ENCODE peak calls at places on chromosomes 11 and 22, in ten cellular contexts. One of them, this sample, is unnamed.

GRCh38 chr11:110759972-110760381 is 47.7 kb upstream of the ARHGAP20 start:
- DNase-seq in NCI-H2171: no peak
- DNase-seq in thoracic aorta: no peak
- DNase-seq in RCC 7860: no peak
- DNase-seq in Caki2: no peak
- DNase-seq in stimulated activated CD4-positive, alpha-beta T cell treated with anti-CD3 and anti-CD28 coated beads, Interleukin-1b, Interleukin-23, amount 100 ng/mL, for 24 hours: no peak
- DNase-seq in hypothalamus: no peak
- DNase-seq in HEK293T: no peak
- DNase-seq in non-pigmented ciliary epithelial cell: peak; percentile 46
- DNase-seq in OCI-LY7: no peak
- DNase-seq in this sample: peak; percentile 23

GRCh38 chr11:42974510-42974909 is 337.3 kb upstream of the API5 start:
- DNase-seq in hypothalamus: no peak
- DNase-seq in stimulated activated CD4-positive, alpha-beta T cell treated with anti-CD3 and anti-CD28 coated beads, Interleukin-1b, Interleukin-23, amount 100 ng/mL, for 24 hours: no peak
- DNase-seq in non-pigmented ciliary epithelial cell: no peak
- DNase-seq in HEK293T: no peak
- DNase-seq in RCC 7860: no peak
- DNase-seq in thoracic aorta: no peak
- DNase-seq in NCI-H2171: no peak
- DNase-seq in OCI-LY7: no peak
- DNase-seq in Caki2: no peak
- DNase-seq in this sample: no peak

GRCh38 chr11:122556605-122557004 is 98.9 kb upstream of the UBASH3B start:
- DNase-seq in HEK293T: no peak
- DNase-seq in hypothalamus: peak; percentile 18
- DNase-seq in OCI-LY7: no peak
- DNase-seq in Caki2: no peak
- DNase-seq in stimulated activated CD4-positive, alpha-beta T cell treated with anti-CD3 and anti-CD28 coated beads, Interleukin-1b, Interleukin-23, amount 100 ng/mL, for 24 hours: no peak
- DNase-seq in NCI-H2171: peak; percentile 11
- DNase-seq in RCC 7860: no peak
- DNase-seq in non-pigmented ciliary epithelial cell: no peak
- DNase-seq in thoracic aorta: no peak
- DNase-seq in this sample: no peak

GRCh38 chr22:29369460-29369859 is 18.9 kb downstream of the AP1B1 start:
- DNase-seq in thoracic aorta: no peak
- DNase-seq in RCC 7860: no peak
- DNase-seq in Caki2: no peak
- DNase-seq in HEK293T: peak; percentile 42
- DNase-seq in stimulated activated CD4-positive, alpha-beta T cell treated with anti-CD3 and anti-CD28 coated beads, Interleukin-1b, Interleukin-23, amount 100 ng/mL, for 24 hours: no peak
- DNase-seq in hypothalamus: peak; percentile 52
- DNase-seq in NCI-H2171: no peak
- DNase-seq in OCI-LY7: no peak
- DNase-seq in non-pigmented ciliary epithelial cell: peak; percentile 46
- DNase-seq in this sample: no peak

GRCh38 chr11:72582206-72583176 is 91.7 kb downstream of the PDE2A start:
- DNase-seq in hypothalamus: no peak
- DNase-seq in NCI-H2171: no peak
- DNase-seq in thoracic aorta: no peak
- DNase-seq in RCC 7860: no peak
- DNase-seq in HEK293T: no peak
- DNase-seq in non-pigmented ciliary epithelial cell: no peak
- DNase-seq in stimulated activated CD4-positive, alpha-beta T cell treated with anti-CD3 and anti-CD28 coated beads, Interleukin-1b, Interleukin-23, amount 100 ng/mL, for 24 hours: no peak
- DNase-seq in Caki2: no peak
- DNase-seq in OCI-LY7: no peak
- DNase-seq in this sample: no peak

GRCh38 chr22:21808130-21808529 is 59.3 kb downstream of the MAPK1 start:
- DNase-seq in thoracic aorta: no peak
- DNase-seq in RCC 7860: no peak
- DNase-seq in hypothalamus: no peak
- DNase-seq in stimulated activated CD4-positive, alpha-beta T cell treated with anti-CD3 and anti-CD28 coated beads, Interleukin-1b, Interleukin-23, amount 100 ng/mL, for 24 hours: no peak
- DNase-seq in Caki2: no peak
- DNase-seq in NCI-H2171: no peak
- DNase-seq in non-pigmented ciliary epithelial cell: no peak
- DNase-seq in OCI-LY7: no peak
- DNase-seq in HEK293T: no peak
- DNase-seq in this sample: no peak

GRCh38 chr11:76288166-76288978 is 82.1 kb upstream of the WNT11 start:
- DNase-seq in thoracic aorta: no peak
- DNase-seq in non-pigmented ciliary epithelial cell: no peak
- DNase-seq in hypothalamus: no peak
- DNase-seq in Caki2: no peak
- DNase-seq in HEK293T: no peak
- DNase-seq in stimulated activated CD4-positive, alpha-beta T cell treated with anti-CD3 and anti-CD28 coated beads, Interleukin-1b, Interleukin-23, amount 100 ng/mL, for 24 hours: no peak
- DNase-seq in RCC 7860: no peak
- DNase-seq in OCI-LY7: peak; percentile 5
- DNase-seq in NCI-H2171: no peak
- DNase-seq in this sample: no peak

GRCh38 chr11:47272706-47273105 is 2.8 kb downstream of the MADD start:
- DNase-seq in OCI-LY7: peak; percentile 13
- DNase-seq in stimulated activated CD4-positive, alpha-beta T cell treated with anti-CD3 and anti-CD28 coated beads, Interleukin-1b, Interleukin-23, amount 100 ng/mL, for 24 hours: no peak
- DNase-seq in thoracic aorta: no peak
- DNase-seq in non-pigmented ciliary epithelial cell: no peak
- DNase-seq in hypothalamus: no peak
- DNase-seq in Caki2: no peak
- DNase-seq in RCC 7860: no peak
- DNase-seq in NCI-H2171: no peak
- DNase-seq in HEK293T: no peak
- DNase-seq in this sample: no peak

GRCh38 chr11:43789700-43790443 is 90.8 kb upstream of the ALKBH3 start:
- DNase-seq in NCI-H2171: no peak
- DNase-seq in OCI-LY7: no peak
- DNase-seq in Caki2: no peak
- DNase-seq in HEK293T: no peak
- DNase-seq in stimulated activated CD4-positive, alpha-beta T cell treated with anti-CD3 and anti-CD28 coated beads, Interleukin-1b, Interleukin-23, amount 100 ng/mL, for 24 hours: no peak
- DNase-seq in thoracic aorta: no peak
- DNase-seq in RCC 7860: peak; percentile 44
- DNase-seq in hypothalamus: no peak
- DNase-seq in non-pigmented ciliary epithelial cell: peak; percentile 38
- DNase-seq in this sample: peak; percentile 80

GRCh38 chr11:119772581-119772980 is 43.6 kb upstream of the NECTIN1 start:
- DNase-seq in hypothalamus: no peak
- DNase-seq in non-pigmented ciliary epithelial cell: no peak
- DNase-seq in Caki2: no peak
- DNase-seq in NCI-H2171: no peak
- DNase-seq in stimulated activated CD4-positive, alpha-beta T cell treated with anti-CD3 and anti-CD28 coated beads, Interleukin-1b, Interleukin-23, amount 100 ng/mL, for 24 hours: no peak
- DNase-seq in HEK293T: no peak
- DNase-seq in OCI-LY7: no peak
- DNase-seq in RCC 7860: no peak
- DNase-seq in thoracic aorta: no peak
- DNase-seq in this sample: no peak

GRCh38 chr11:57775474-57775873 is 13.9 kb downstream of the CTNND1 start:
- DNase-seq in non-pigmented ciliary epithelial cell: no peak
- DNase-seq in thoracic aorta: no peak
- DNase-seq in hypothalamus: no peak
- DNase-seq in HEK293T: no peak
- DNase-seq in NCI-H2171: no peak
- DNase-seq in stimulated activated CD4-positive, alpha-beta T cell treated with anti-CD3 and anti-CD28 coated beads, Interleukin-1b, Interleukin-23, amount 100 ng/mL, for 24 hours: no peak
- DNase-seq in Caki2: no peak
- DNase-seq in RCC 7860: no peak
- DNase-seq in OCI-LY7: no peak
- DNase-seq in this sample: no peak

GRCh38 chr11:73810637-73811036 is 23.0 kb downstream of the MRPL48 start:
- DNase-seq in RCC 7860: no peak
- DNase-seq in non-pigmented ciliary epithelial cell: no peak
- DNase-seq in HEK293T: no peak
- DNase-seq in stimulated activated CD4-positive, alpha-beta T cell treated with anti-CD3 and anti-CD28 coated beads, Interleukin-1b, Interleukin-23, amount 100 ng/mL, for 24 hours: no peak
- DNase-seq in hypothalamus: no peak
- DNase-seq in thoracic aorta: no peak
- DNase-seq in OCI-LY7: no peak
- DNase-seq in NCI-H2171: no peak
- DNase-seq in Caki2: no peak
- DNase-seq in this sample: no peak

GRCh38 chr11:67997460-67997921 is 6.4 kb downstream of the UNC93B1 start:
- DNase-seq in HEK293T: no peak
- DNase-seq in thoracic aorta: no peak
- DNase-seq in non-pigmented ciliary epithelial cell: no peak
- DNase-seq in OCI-LY7: no peak
- DNase-seq in stimulated activated CD4-positive, alpha-beta T cell treated with anti-CD3 and anti-CD28 coated beads, Interleukin-1b, Interleukin-23, amount 100 ng/mL, for 24 hours: no peak
- DNase-seq in NCI-H2171: no peak
- DNase-seq in Caki2: no peak
- DNase-seq in RCC 7860: no peak
- DNase-seq in hypothalamus: no peak
- DNase-seq in this sample: no peak

GRCh38 chr11:73818838-73819237 is 31.2 kb downstream of the MRPL48 start:
- DNase-seq in stimulated activated CD4-positive, alpha-beta T cell treated with anti-CD3 and anti-CD28 coated beads, Interleukin-1b, Interleukin-23, amount 100 ng/mL, for 24 hours: no peak
- DNase-seq in non-pigmented ciliary epithelial cell: no peak
- DNase-seq in OCI-LY7: no peak
- DNase-seq in NCI-H2171: no peak
- DNase-seq in HEK293T: no peak
- DNase-seq in hypothalamus: no peak
- DNase-seq in Caki2: no peak
- DNase-seq in RCC 7860: no peak
- DNase-seq in thoracic aorta: no peak
- DNase-seq in this sample: no peak

GRCh38 chr11:117226388-117227385 is 5.2 kb downstream of the PCSK7 start:
- DNase-seq in thoracic aorta: no peak
- DNase-seq in NCI-H2171: peak; percentile 53
- DNase-seq in RCC 7860: peak; percentile 78
- DNase-seq in OCI-LY7: peak; percentile 85
- DNase-seq in hypothalamus: peak; percentile 10
- DNase-seq in HEK293T: peak; percentile 77
- DNase-seq in Caki2: peak; percentile 36
- DNase-seq in stimulated activated CD4-positive, alpha-beta T cell treated with anti-CD3 and anti-CD28 coated beads, Interleukin-1b, Interleukin-23, amount 100 ng/mL, for 24 hours: no peak
- DNase-seq in non-pigmented ciliary epithelial cell: no peak
- DNase-seq in this sample: peak; percentile 31